ENCODE peak calls at places on chromosomes 6 and 20, in seven cellular contexts. F is body of pancreas, V is mesenchymal stem cell, L is psoas muscle, W is thyroid gland, R is uterus, K is IMR-90. O is an unnamed sample.
A peak's percentile ranks its signal among the peaks of the same experiment; 100 is the strongest.

GRCh38 chr6:14105547-14105946 is 12.0 kb upstream of the CD83 start:
- DNase-seq in W (no peak), K (no peak), L (no peak), R (no peak), V (no peak), F (no peak), O (no peak)

GRCh38 chr6:109304284-109305015 is 77.8 kb downstream of the CD164 start:
- DNase-seq in K (no peak), F (no peak), W (no peak), V (no peak), R (no peak), L (no peak), O (no peak)

GRCh38 chr6:159790947-159791598 is 806 bp downstream of the MRPL18 start:
- DNase-seq in V (peak; percentile 17), W (no peak), L (no peak), R (no peak), F (peak; percentile 42), K (no peak), O (no peak)

GRCh38 chr6:170206317-170206621 is 84.6 kb downstream of the DLL1 start:
- DNase-seq in L (no peak), K (no peak), F (no peak), R (no peak), W (no peak), V (no peak), O (no peak)

GRCh38 chr6:160039441-160039840 is 70.6 kb downstream of the IGF2R start:
- DNase-seq in L (no peak), K (no peak), R (no peak), F (no peak), V (no peak), W (no peak), O (no peak)

GRCh38 chr6:31462026-31462963 is 35.6 kb upstream of the MICB start:
- DNase-seq in W (no peak), F (no peak), V (peak; percentile 34), K (peak; percentile 55), L (no peak), R (no peak), O (peak; percentile 6)

GRCh38 chr20:49447946-49448809 is 34.3 kb downstream of the KCNB1 start:
- DNase-seq in R (peak; percentile 50), F (peak; percentile 26), V (no peak), L (peak; percentile 62), K (no peak), W (no peak), O (no peak)

GRCh38 chr6:53671111-53671510 is 5.6 kb upstream of the KLHL31 start:
- DNase-seq in F (no peak), R (no peak), K (peak; percentile 15), W (no peak), V (peak; percentile 29), L (no peak), O (no peak)

GRCh38 chr20:34390769-34391447 is 27.8 kb downstream of the ITCH start:
- DNase-seq in K (peak; percentile 88), L (peak; percentile 63), F (peak; percentile 47), R (peak; percentile 60), W (no peak), V (peak; percentile 83), O (peak; percentile 79)

GRCh38 chr20:48012401-48012974 is 227.2 kb upstream of the SULF2 start:
- DNase-seq in F (no peak), K (peak; percentile 45), V (peak; percentile 93), W (no peak), L (no peak), R (no peak), O (no peak)

GRCh38 chr20:61896058-61896961 is 169.4 kb downstream of the TAF4 start:
- DNase-seq in L (no peak), K (peak; percentile 28), W (peak; percentile 31), R (no peak), F (peak; percentile 58), V (peak; percentile 48), O (peak; percentile 22)

GRCh38 chr6:166005401-166005845 is 162.2 kb downstream of the TBXT start:
- DNase-seq in L (peak; percentile 59), W (peak; percentile 54), F (peak; percentile 50), V (peak; percentile 69), K (peak; percentile 62), R (peak; percentile 74), O (no peak)

DNA sequence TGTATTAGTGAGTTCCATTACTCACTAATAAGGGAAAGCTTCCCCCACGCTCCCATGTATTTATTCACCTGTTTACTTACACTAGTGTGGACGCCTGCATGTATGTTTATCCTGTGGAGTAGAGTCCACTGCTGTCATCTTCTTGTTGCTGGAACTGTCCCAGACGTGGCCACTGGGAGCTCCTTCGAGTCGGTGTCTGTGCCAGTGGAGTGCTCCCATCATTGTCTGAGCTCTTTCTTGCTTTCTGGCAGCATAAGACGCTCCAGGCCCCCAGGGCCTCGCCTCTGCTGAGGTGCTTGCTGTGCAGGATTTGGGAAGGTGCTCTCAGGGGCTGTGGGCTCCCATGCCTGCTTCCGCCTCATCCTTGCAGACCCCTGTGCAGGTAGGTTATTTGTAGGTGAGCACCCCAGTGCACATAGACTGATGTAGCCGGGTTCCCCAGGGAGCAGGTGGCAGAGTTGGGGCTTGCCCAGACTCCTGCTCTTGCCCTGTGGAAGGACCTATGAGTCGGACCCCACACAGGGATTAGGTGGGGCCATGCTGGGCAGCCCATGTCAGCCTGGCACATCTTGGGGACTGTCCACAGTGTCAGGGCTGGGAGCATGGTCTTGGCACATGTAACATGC is 16.6 kb downstream of the PHACTR3 start:
- DNase-seq in R (no peak), K (no peak), L (no peak), W (no peak), V (no peak), F (no peak), O (no peak)
- H3K4me3 ChIP-seq in R (no peak overlapping the region), K (no peak overlapping the region), L (no peak overlapping the region), W (no peak overlapping the region), V (no peak overlapping the region), F (no peak overlapping the region), O (no peak overlapping the region)

DNA sequence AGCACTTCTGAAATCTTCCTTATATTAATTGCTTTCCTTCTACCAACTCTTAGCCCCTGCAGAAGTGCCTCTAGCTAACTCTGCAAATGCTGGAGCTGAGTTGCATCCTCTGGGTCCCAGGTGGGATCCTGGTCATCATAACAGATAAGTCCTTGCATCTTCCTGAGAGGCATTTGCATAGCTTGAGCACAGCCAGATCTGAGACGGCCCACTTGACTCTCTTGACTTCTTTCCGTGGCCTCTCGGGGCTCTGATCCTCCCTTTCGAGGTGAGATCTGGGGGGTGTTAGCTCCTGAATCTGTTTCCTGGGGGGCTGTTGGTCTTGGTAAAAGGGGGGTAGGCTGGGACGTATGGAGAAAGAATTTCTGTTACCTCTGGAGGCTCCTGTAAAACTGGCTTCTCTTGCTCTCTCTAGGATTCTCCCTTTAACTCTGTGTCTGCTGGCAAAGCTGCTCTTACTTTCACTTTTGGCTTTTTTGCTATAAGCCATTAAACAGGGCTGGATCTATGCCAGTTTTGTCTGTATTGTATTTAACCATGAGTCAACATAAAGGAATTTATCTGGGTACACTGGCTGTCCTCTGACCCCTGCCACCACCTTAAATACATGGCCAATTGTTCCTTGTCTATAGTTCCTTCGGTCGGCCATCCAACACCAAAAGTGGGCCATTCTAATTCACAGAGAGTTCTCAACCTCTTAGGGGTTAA is 223.1 kb upstream of the SYNCRIP start:
- DNase-seq in F (peak; percentile 26), W (no peak), L (no peak), R (no peak), V (peak; percentile 65), K (peak; percentile 71), O (peak; percentile 85)
- H3K4me3 ChIP-seq in F (no peak overlapping the region), W (no peak overlapping the region), L (peak overlapping the region; percentile 55), R (peak overlapping the region; percentile 42), V (peak overlapping the region; percentile 81), K (peak overlapping the region; percentile 58), O (peak overlapping the region; percentile 33)

GRCh38 chr6:145138469-145139185 is 596.7 kb downstream of the EPM2A start:
- DNase-seq in K (no peak), F (no peak), R (no peak), L (no peak), V (no peak), W (no peak), O (no peak)

GRCh38 chr6:145137425-145137824 is 597.9 kb downstream of the EPM2A start:
- DNase-seq in L (no peak), V (peak; percentile 16), F (no peak), K (peak; percentile 38), R (no peak), W (no peak), O (peak; percentile 29)

GRCh38 chr6:145132709-145133108 is 602.6 kb downstream of the EPM2A start:
- DNase-seq in K (no peak), F (no peak), W (no peak), R (no peak), V (no peak), L (no peak), O (no peak)

GRCh38 chr6:145139451-145139850 is 595.9 kb downstream of the EPM2A start:
- DNase-seq in V (peak; percentile 48), K (peak; percentile 65), L (no peak), R (no peak), F (no peak), W (no peak), O (no peak)

DNA sequence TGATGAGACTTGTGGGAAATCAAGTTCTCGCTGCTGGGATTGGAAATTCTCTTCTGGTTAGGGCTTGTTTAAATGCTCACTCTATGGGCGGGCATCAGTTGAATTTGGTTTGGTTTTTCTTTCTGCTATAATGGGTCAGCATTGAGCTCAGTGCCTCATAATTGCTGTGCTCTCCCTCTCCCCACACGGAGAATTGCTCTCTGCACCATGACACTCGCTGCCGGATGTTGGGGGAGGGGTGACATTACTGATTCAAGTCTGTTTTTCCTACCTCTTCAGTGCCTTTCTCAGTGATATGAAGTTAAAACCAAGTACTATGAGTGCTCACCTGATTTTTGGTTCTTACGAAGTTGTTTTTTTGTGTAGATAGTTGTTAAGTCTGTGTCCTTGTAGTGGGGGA is 599.6 kb downstream of the EPM2A start:
- DNase-seq in V (no peak), W (no peak), R (no peak), F (no peak), K (no peak), L (no peak), O (no peak)
- H3K4me3 ChIP-seq in V (no peak overlapping the region), W (no peak overlapping the region), R (no peak overlapping the region), F (no peak overlapping the region), K (no peak overlapping the region), L (no peak overlapping the region), O (no peak overlapping the region)

GRCh38 chr6:4078830-4079471 is at the start of gene FAM217A:
- DNase-seq in F (no peak), L (no peak), R (no peak), V (no peak), K (no peak), W (no peak), O (no peak)

GRCh38 chr6:4071330-4071729 is 7.6 kb downstream of the FAM217A start:
- DNase-seq in W (no peak), F (no peak), L (no peak), V (no peak), R (no peak), K (no peak), O (no peak)

GRCh38 chr6:4069199-4069598 is 9.7 kb downstream of the FAM217A start:
- DNase-seq in V (no peak), L (no peak), K (no peak), F (no peak), W (no peak), R (no peak), O (no peak)

GRCh38 chr6:4074478-4075235 is 4.3 kb downstream of the FAM217A start:
- DNase-seq in R (no peak), F (peak; percentile 31), L (no peak), V (no peak), W (no peak), K (no peak), O (no peak)
- H3K4me3 ChIP-seq in R (no peak overlapping the region), F (no peak overlapping the region), L (no peak overlapping the region), V (no peak overlapping the region), W (no peak overlapping the region), K (no peak overlapping the region), O (no peak overlapping the region)

O was measured in endothelial cell of umbilical vein.